ENCODE peak calls at places on chromosomes 1 and 21, in ten cellular contexts. E, D, V, A, M, J, S, C, P and O are unnamed samples.

GRCh38 chr21:27369234-27369633 is 402.3 kb upstream of the ADAMTS5 start:
- DNase-seq in E (no peak), D (no peak), V (no peak), A (no peak), M (no peak), J (no peak), S (no peak), C (no peak), P (no peak), O (no peak)

GRCh38 chr1:37177230-37177864 is 143.0 kb upstream of the GRIK3 start:
- DNase-seq in E (peak; percentile 69), D (peak; percentile 32), V (peak; percentile 15), A (peak; percentile 28), M (peak; percentile 36), J (no peak), S (no peak), C (no peak), P (peak; percentile 12), O (peak; percentile 28)

GRCh38 chr1:7638078-7638477 is 133.0 kb upstream of the VAMP3 start:
- DNase-seq in E (no peak), D (no peak), V (no peak), A (no peak), M (no peak), J (no peak), S (no peak), C (no peak), P (no peak), O (no peak)

GRCh38 chr1:196295766-196296165 is 312.5 kb downstream of the KCNT2 start:
- DNase-seq in E (no peak), D (no peak), V (no peak), A (no peak), M (peak; percentile 16), J (no peak), S (no peak), C (no peak), P (no peak), O (no peak)

GRCh38 chr21:45641480-45642035 is 2.0 kb upstream of the PCBP3 start:
- DNase-seq in E (no peak), D (no peak), V (no peak), A (no peak), M (no peak), J (no peak), S (no peak), C (no peak), P (no peak), O (no peak)

GRCh38 chr1:195019385-195019784 is 1588.9 kb downstream of the KCNT2 start:
- DNase-seq in E (no peak), D (no peak), V (no peak), A (no peak), M (peak; percentile 24), J (no peak), S (no peak), C (no peak), P (no peak), O (no peak)

GRCh38 chr1:87706198-87706597 is 377.5 kb downstream of the LMO4 start:
- DNase-seq in E (no peak), D (no peak), V (no peak), A (no peak), M (no peak), J (no peak), S (no peak), C (no peak), P (no peak), O (no peak)

GRCh38 chr1:219422811-219423598 is 189.9 kb downstream of the ZC3H11B start:
- DNase-seq in E (no peak), D (no peak), V (no peak), A (no peak), M (peak; percentile 76), J (no peak), S (no peak), C (peak; percentile 44), P (no peak), O (no peak)

GRCh38 chr1:154829062-154829461 is 41.0 kb downstream of the KCNN3 start:
- DNase-seq in E (no peak), D (no peak), V (no peak), A (no peak), M (no peak), J (no peak), S (no peak), C (no peak), P (no peak), O (no peak)

GRCh38 chr1:189782280-189782679 is 695.4 kb downstream of the BRINP3 start:
- DNase-seq in E (no peak), D (no peak), V (no peak), A (no peak), M (no peak), J (no peak), S (no peak), C (no peak), P (no peak), O (no peak)

GRCh38 chr1:76826072-76826827 is 41.0 kb upstream of the ST6GALNAC5 start:
- DNase-seq in E (no peak), D (no peak), V (no peak), A (no peak), M (peak; percentile 76), J (no peak), S (no peak), C (peak; percentile 42), P (no peak), O (no peak)